ENCODE peak calls at places on chromosomes 3 and 15, in four cellular contexts. W, P, K and H are unnamed samples.

GRCh38 chr15:58065011-58065444 is 483 bp downstream of the ALDH1A2 start:
- DNase-seq in W (no peak), K (no peak), P (no peak), H (no peak)

GRCh38 chr3:71583569-71584215 is at the start of gene FOXP1:
- DNase-seq in W (peak; percentile 70), P (peak; percentile 53), K (peak; percentile 41), H (peak; percentile 25)

GRCh38 chr3:186826316-186826977 is 16.1 kb upstream of the ADIPOQ start:
- DNase-seq in W (peak; percentile 20), K (no peak), P (no peak), H (no peak)

GRCh38 chr3:148990211-148990610 is 1.1 kb upstream of the GYG1 start:
- DNase-seq in P (no peak), W (no peak), K (no peak), H (no peak)

GRCh38 chr3:8805774-8806173 is 36.4 kb upstream of the OXTR start:
- DNase-seq in W (no peak), K (no peak), P (no peak), H (no peak)

GRCh38 chr3:139642981-139643380 is 34.8 kb downstream of the NMNAT3 start:
- DNase-seq in K (no peak), W (no peak), P (no peak), H (no peak)

GRCh38 chr15:39028069-39028468 is 463.5 kb upstream of the RASGRP1 start:
- DNase-seq in P (no peak), W (no peak), K (peak; percentile 38), H (peak; percentile 12)

GRCh38 chr15:37788330-37788729 is 146.1 kb upstream of the TMCO5A start:
- DNase-seq in P (no peak), K (no peak), W (no peak), H (no peak)

GRCh38 chr3:165568907-165569462 is 268.2 kb downstream of the BCHE start:
- DNase-seq in W (no peak), K (no peak), P (no peak), H (no peak)

GRCh38 chr3:65558821-65559220 is 479.9 kb downstream of the MAGI1 start:
- DNase-seq in W (no peak), P (no peak), K (no peak), H (no peak)

GRCh38 chr15:52529289-52529929 is 729 bp upstream of the MYO5A start:
- DNase-seq in P (peak; percentile 11), K (no peak), W (peak; percentile 21), H (no peak)

GRCh38 chr3:159605101-159605500 is 383.5 kb upstream of the IL12A start:
- DNase-seq in K (no peak), W (no peak), P (no peak), H (no peak)

GRCh38 chr3:145798005-145798404 is 363.0 kb downstream of the PLOD2 start:
- DNase-seq in W (no peak), P (no peak), K (no peak), H (no peak)

GRCh38 chr3:14524920-14525660 is 15.1 kb downstream of the GRIP2 start:
- DNase-seq in W (peak; percentile 9), P (no peak), K (no peak), H (no peak)

GRCh38 chr3:152384412-152384811 is 115.7 kb downstream of the MBNL1 start:
- DNase-seq in P (no peak), K (no peak), W (no peak), H (no peak)

GRCh38 chr3:43035801-43036340 is 56.8 kb downstream of the GASK1A start:
- DNase-seq in K (no peak), P (no peak), W (no peak), H (no peak)

GRCh38 chr3:104388624-104389023 is 978.1 kb upstream of the ALCAM start:
- DNase-seq in K (no peak), P (no peak), W (no peak), H (no peak)

GRCh38 chr3:71402872-71403271 is 180.7 kb downstream of the FOXP1 start:
- DNase-seq in P (no peak), K (no peak), W (no peak), H (no peak)

GRCh38 chr15:65641723-65642475 is 20.2 kb downstream of the SLC24A1 start:
- DNase-seq in W (no peak), P (no peak), K (no peak), H (no peak)

GRCh38 chr3:59424268-59425010 is 374.6 kb upstream of the CFAP20DC start:
- DNase-seq in K (no peak), P (no peak), W (no peak), H (no peak)

GRCh38 chr3:119774419-119774818 is 7.5 kb upstream of the NR1I2 start:
- DNase-seq in W (no peak), K (no peak), P (no peak), H (no peak)

GRCh38 chr3:131903988-131904415 is 130.8 kb downstream of the CPNE4 start:
- DNase-seq in W (no peak), K (peak; percentile 23), P (no peak), H (no peak)

GRCh38 chr3:98811048-98811447 is 47.9 kb downstream of the ST3GAL6 start:
- DNase-seq in W (no peak), P (no peak), K (no peak), H (no peak)

GRCh38 chr15:56736308-56736707 is 3.0 kb upstream of the ZNF280D start:
- DNase-seq in W (no peak), P (no peak), K (no peak), H (no peak)

GRCh38 chr3:107065094-107065861 is 312.0 kb upstream of the CCDC54 start:
- DNase-seq in K (no peak), P (no peak), W (no peak), H (no peak)

GRCh38 chr3:100210777-100211145 is 50.0 kb upstream of the TBC1D23 start:
- DNase-seq in W (no peak), P (no peak), K (no peak), H (no peak)

GRCh38 chr3:131535596-131535995 is 32.8 kb upstream of the MRPL3 start:
- DNase-seq in W (no peak), P (no peak), K (peak; percentile 12), H (no peak)

GRCh38 chr3:162586591-162586990 is 1090.0 kb downstream of the OTOL1 start:
- DNase-seq in W (no peak), P (no peak), K (no peak), H (no peak)

GRCh38 chr3:72968280-72968679 is 28.3 kb upstream of the PPP4R2 start:
- DNase-seq in W (no peak), P (no peak), K (no peak), H (no peak)

GRCh38 chr15:41022487-41023090 is 69.3 kb downstream of the CHAC1 start:
- DNase-seq in K (peak; percentile 23), P (peak; percentile 3), W (peak; percentile 19), H (peak; percentile 56)

GRCh38 chr3:152317956-152318355 is 49.2 kb downstream of the MBNL1 start:
- DNase-seq in K (no peak), P (no peak), W (no peak), H (no peak)

GRCh38 chr15:70488002-70488605 is 275.3 kb downstream of the UACA start:
- DNase-seq in W (peak; percentile 77), K (no peak), P (peak; percentile 67), H (no peak)

GRCh38 chr15:79170256-79170664 is 79.7 kb upstream of the RASGRF1 start:
- DNase-seq in K (peak; percentile 18), W (no peak), P (no peak), H (no peak)